ENCODE peak calls at places on chromosomes 2 and 18, in six cellular contexts. E is HCT116, W is HepG2, Q is K562, J is GM12878, C is H1. O is an unnamed sample. For H3K4me1, the result is how much of the 10 kb centered on the place peaks cover.

GRCh38 chr2:173086518-173087213 is 11.0 kb downstream of the MAP3K20 start:
- DNase-seq in Q (no peak), E (no peak), W (no peak), C (no peak), J (no peak), O (no peak)

GRCh38 chr2:207160115-207160514 is 5.6 kb downstream of the KLF7 start:
- DNase-seq in C (no peak), W (no peak), E (no peak), J (no peak), Q (no peak), O (no peak)

GRCh38 chr18:60996822-60997221 is 336.4 kb upstream of the CDH20 start:
- DNase-seq in J (no peak), C (no peak), E (no peak), W (no peak), Q (no peak), O (no peak)

GRCh38 chr2:169513926-169514325 is 4.4 kb downstream of the KLHL41 start:
- DNase-seq in J (no peak), Q (peak), C (no peak), W (peak), E (no peak), O (no peak)

GRCh38 chr18:37429768-37430167 is 135.8 kb downstream of the CELF4 start:
- DNase-seq in E (peak), W (no peak), J (no peak), C (no peak), Q (no peak), O (no peak)

GRCh38 chr2:185372188-185372587 is 366.4 kb upstream of the FSIP2 start:
- DNase-seq in J (no peak), C (no peak), W (no peak), E (no peak), Q (no peak), O (no peak)

GRCh38 chr2:214492152-214492551 is 81.3 kb downstream of the VWC2L start:
- DNase-seq in W (no peak), E (no peak), Q (no peak), C (no peak), J (peak), O (no peak)

GRCh38 chr2:12151716-12152115 is 405.3 kb downstream of the LPIN1 start:
- DNase-seq in Q (no peak), W (no peak), C (no peak), E (no peak), J (no peak), O (no peak)

GRCh38 chr2:131047275-131047652 is 46.0 kb downstream of the FAM168B start:
- DNase-seq in E (no peak), W (no peak), J (no peak), Q (no peak), C (no peak), O (no peak)

GRCh38 chr2:23606968-23607367 is 222.0 kb downstream of the KLHL29 start:
- DNase-seq in W (no peak), Q (no peak), C (no peak), J (no peak), E (no peak), O (no peak)

GRCh38 chr18:67710639-67711038 is 194.1 kb upstream of the DSEL start:
- DNase-seq in W (peak), Q (no peak), C (peak), E (no peak), J (no peak), O (no peak)

GRCh38 chr2:71505086-71505769 is 51.9 kb downstream of the DYSF start:
- DNase-seq in J (no peak), W (no peak), E (no peak), C (no peak), Q (peak), O (no peak)

GRCh38 chr18:58128286-58129018 is 84.4 kb downstream of the NEDD4L start:
- DNase-seq in Q (no peak), E (no peak), W (peak), C (no peak), J (no peak), O (no peak)

GRCh38 chr2:108825736-108826135 is 39.2 kb downstream of the CCDC138 start:
- DNase-seq in Q (no peak), W (no peak), J (no peak), E (no peak), C (no peak), O (no peak)

GRCh38 chr2:224208034-224208433 is 168.9 kb upstream of the SERPINE2 start:
- DNase-seq in E (no peak), W (no peak), Q (no peak), J (no peak), C (no peak), O (no peak)

GRCh38 chr18:48952287-48953095 is 1.7 kb upstream of the SMAD7 start:
- DNase-seq in C (peak), J (no peak), E (no peak), Q (peak), W (no peak), O (no peak)

GRCh38 chr18:26686532-26686931 is 138.2 kb upstream of the KCTD1 start:
- DNase-seq in W (no peak), E (no peak), Q (no peak), C (no peak), J (no peak), O (no peak)

GRCh38 chr18:26689226-26689913 is 141.0 kb upstream of the KCTD1 start:
- DNase-seq in Q (no peak), E (no peak), W (no peak), J (no peak), C (no peak), O (no peak)

DNA sequence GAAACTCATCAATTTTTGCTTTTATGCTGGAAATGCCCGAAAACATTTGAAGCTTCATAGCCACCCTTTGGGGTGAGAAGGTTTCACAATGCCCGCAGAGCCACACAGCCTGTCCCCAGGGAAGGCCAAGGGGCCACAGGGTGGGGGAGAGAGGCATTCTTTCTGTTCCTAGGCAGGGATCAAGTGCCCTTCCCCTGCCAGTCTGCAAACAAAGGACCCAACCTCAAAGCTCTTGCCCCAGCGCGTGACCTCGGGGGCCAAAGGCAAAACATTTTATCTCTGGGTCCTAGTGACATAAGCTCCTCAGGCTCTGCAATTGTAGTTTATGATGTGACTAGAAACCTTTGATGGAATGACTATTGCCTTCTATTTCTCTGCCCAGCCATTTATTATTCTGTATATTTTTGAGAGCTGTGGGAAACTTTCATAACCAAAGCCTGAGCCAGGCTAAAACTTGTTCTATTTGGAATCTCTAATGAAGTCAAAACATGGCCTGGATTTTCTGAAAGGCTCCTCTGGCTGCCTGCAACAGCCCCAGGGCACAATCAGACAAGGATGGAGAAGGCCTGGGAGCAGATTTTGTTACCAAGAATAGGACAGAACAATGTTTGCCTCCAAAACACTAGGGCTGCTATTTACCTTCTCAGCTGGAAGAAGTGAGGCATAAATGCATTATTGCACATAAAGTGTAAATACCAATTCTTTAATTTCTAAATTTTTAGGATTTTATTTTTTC is 137.3 kb upstream of the KCTD1 start:
- DNase-seq in Q (no peak), C (peak), J (no peak), W (peak), E (no peak), O (no peak)
- TF ChIP-seq ZNF274 in Q (no peak), C (no peak), J (no peak), W (no peak), E (no peak), O (no peak)

DNA sequence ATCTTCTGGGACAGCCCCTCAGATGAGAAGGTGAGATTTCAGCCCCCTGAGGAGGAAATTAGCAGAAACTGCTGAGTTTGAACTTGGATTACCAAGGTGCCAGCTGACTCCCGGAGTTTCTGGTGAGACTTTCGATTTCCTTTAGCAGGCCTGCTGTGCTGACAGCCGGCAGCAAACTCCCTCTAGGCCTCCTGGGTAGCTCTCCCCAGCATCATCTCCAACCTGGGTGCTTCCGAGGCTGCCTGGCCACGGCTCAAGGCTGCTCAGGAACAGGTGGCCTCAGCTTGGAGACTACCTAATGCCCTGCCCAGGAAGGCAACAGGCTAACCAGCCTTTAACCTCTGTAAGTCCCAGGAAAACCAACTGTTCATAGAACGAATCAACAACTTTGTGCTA is 16.4 kb downstream of the SDC1 start:
- DNase-seq in J (no peak), Q (no peak), W (no peak), E (no peak), C (no peak), O (no peak)
- H3K4me1 ChIP-seq in J (half or more), Q (under half), W (half or more), E (under half), C (under half), O (under half)

GRCh38 chr2:88627856-88628568 is 748 bp upstream of the EIF2AK3 start:
- DNase-seq in J (no peak), Q (peak), E (peak), W (no peak), C (peak), O (peak)
- H3K4me3 ChIP-seq in J (peak), Q (peak), E (peak), W (peak), C (peak), O (peak)

GRCh38 chr18:79394438-79395307 is 1.1 kb upstream of the NFATC1 start:
- DNase-seq in Q (no peak), W (no peak), C (peak), E (no peak), J (no peak), O (no peak)

GRCh38 chr18:79395308-79395640 is 456 bp upstream of the NFATC1 start:
- DNase-seq in Q (no peak), J (no peak), C (no peak), E (no peak), W (no peak), O (no peak)

GRCh38 chr18:79392226-79392625 is 3.5 kb upstream of the NFATC1 start:
- DNase-seq in C (no peak), E (no peak), J (no peak), Q (no peak), W (no peak), O (no peak)

GRCh38 chr18:79393626-79394401 is 1.9 kb upstream of the NFATC1 start:
- DNase-seq in Q (peak), W (peak), E (peak), J (no peak), C (peak), O (no peak)

GRCh38 chr18:79393181-79393598 is 2.5 kb upstream of the NFATC1 start:
- DNase-seq in C (no peak), J (no peak), Q (no peak), W (no peak), E (no peak), O (no peak)
- TF ChIP-seq ZNF274 in C (no peak), J (no peak), Q (no peak), W (no peak), E (no peak), O (no peak)

GRCh38 chr2:237359894-237360780 is 53.8 kb downstream of the COL6A3 start:
- DNase-seq in C (peak), W (no peak), Q (no peak), E (no peak), J (no peak), O (no peak)
- H3K4me1 ChIP-seq in C (under half), W (under half), Q (under half), E (under half), J (under half), O (under half)

O was measured in NT2/D1.